ENCODE peak calls at places on chromosomes 13 and 19, in four cellular contexts. L, O, C and G are unnamed samples.

GRCh38 chr19:6092329-6093286 is 17.7 kb downstream of the RFX2 start:
- DNase-seq in L (no peak), O (peak; percentile 56), C (peak; percentile 78), G (peak; percentile 68)

GRCh38 chr19:10167459-10167858 is 27.3 kb downstream of the DNMT1 start:
- DNase-seq in L (no peak), O (no peak), C (no peak), G (no peak)

GRCh38 chr19:41848666-41849065 is 3.8 kb downstream of the DMRTC2 start:
- DNase-seq in L (no peak), O (no peak), C (no peak), G (no peak)

GRCh38 chr13:59358014-59358413 is 805.7 kb downstream of the DIAPH3 start:
- DNase-seq in L (no peak), O (no peak), C (no peak), G (no peak)

GRCh38 chr19:35015576-35016351 is 14.5 kb upstream of the SCN1B start:
- DNase-seq in L (no peak), O (no peak), C (no peak), G (no peak)

GRCh38 chr13:114101325-114101821 is 31.1 kb downstream of the RASA3 start:
- DNase-seq in L (no peak), O (no peak), C (no peak), G (peak; percentile 11)

GRCh38 chr13:46668302-46668720 is 115.3 kb downstream of the LRCH1 start:
- DNase-seq in L (no peak), O (no peak), C (no peak), G (no peak)

GRCh38 chr13:79108914-79109643 is 297.0 kb downstream of the RBM26 start:
- DNase-seq in L (peak; percentile 16), O (no peak), C (no peak), G (no peak)

GRCh38 chr19:21498651-21499050 is 6.8 kb upstream of the ZNF429 start:
- DNase-seq in L (no peak), O (no peak), C (no peak), G (no peak)

GRCh38 chr19:49297403-49297802 is 27.6 kb downstream of the SLC6A16 start:
- DNase-seq in L (no peak), O (no peak), C (no peak), G (no peak)

GRCh38 chr13:32734511-32734910 is 148.3 kb downstream of the PDS5B start:
- DNase-seq in L (no peak), O (no peak), C (peak; percentile 5), G (no peak)

GRCh38 chr19:33373701-33374405 is at the start of gene CEBPG:
- DNase-seq in L (no peak), O (no peak), C (peak; percentile 79), G (peak; percentile 44)

GRCh38 chr19:16457195-16457953 is 14.4 kb downstream of the EPS15L1 start:
- DNase-seq in L (no peak), O (peak; percentile 24), C (no peak), G (peak; percentile 32)
- TF ChIP-seq ETV6 in L (no peak), O (no peak), C (no peak), G (no peak)

DNA sequence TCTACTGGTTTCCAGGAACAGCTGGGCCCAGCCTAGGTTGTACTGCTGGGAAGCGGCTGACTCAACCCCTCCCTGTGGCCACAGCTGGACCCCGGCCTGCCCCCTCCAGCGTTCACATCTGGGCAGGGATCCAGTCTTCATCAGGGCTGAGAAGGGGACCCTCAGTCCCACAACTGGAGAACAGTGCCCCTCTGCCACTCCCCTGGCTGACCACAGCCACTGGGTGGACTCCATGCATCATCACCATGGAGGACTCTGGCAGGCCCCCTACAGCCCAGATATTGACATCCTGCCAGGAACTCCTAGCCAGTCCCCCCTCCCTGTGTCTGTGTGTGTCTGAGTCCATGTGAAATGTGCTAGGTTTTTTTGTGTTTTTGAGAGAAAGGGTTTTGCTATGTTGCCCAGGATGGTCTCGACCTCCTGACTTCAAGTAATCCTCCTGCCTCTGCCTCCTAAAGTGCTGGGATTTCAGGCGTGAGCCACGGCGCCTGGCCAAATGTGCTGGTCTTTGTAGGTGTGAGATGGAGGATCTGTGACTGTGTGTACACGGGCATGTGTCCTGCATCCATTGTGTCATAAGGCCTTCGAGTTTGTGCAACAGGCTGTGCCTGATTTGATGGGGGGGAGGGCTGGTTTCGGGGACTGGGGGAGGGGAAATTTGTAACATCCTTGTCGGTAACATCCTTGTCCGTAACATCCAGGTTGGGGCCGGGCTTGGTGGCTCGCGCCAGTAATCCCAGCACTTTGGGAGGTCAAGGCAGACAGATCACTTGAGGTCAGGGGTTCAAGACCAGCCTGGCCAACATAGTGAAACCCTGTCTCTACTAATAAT is 4.0 kb upstream of the HOOK2 start:
- DNase-seq in L (no peak), O (peak; percentile 61), C (peak; percentile 58), G (no peak)
- TF ChIP-seq ATF3 in L (no peak), O (no peak), C (no peak), G (no peak)

DNA sequence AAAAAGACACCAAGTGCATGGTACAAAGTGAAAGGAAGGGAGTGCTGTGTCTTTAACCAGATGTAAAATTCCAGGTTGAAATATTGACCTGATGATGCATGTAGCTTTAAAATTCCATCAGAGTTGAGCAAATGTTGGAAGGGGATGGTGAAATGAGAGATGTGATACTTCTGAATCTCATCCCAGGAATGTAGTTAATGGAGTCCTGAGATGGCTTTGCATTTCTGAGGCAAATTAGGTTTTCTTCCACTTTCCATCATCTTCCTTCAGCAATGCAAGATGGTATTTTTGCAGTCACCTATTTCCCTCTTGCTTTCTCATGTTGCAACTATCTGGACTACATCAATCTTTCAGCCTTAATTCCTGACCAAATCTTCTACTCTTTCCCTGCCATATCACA is 194.1 kb upstream of the MIR17HG start:
- DNase-seq in L (no peak), O (no peak), C (no peak), G (no peak)
- TF ChIP-seq ETV6 in L (no peak), O (no peak), C (no peak), G (no peak)

DNA sequence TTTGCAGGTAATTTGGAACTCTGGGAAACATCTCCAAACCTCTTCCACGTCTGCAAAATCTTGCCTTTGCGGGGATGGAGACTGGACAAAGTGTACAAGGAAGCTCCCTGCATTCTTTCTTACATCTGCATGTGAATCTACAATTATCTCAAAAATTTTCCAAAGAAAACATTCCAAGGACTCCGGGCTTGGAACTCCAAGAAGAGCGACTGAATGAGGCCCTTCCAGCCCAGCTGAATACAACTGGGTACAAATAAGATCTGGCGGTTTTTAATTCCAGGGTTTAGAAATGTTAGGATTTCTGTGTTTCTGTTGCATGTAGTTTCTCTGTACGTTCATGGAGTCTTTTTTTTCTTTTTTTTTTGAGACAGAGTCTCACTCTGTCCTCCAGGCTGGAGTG is 28.5 kb downstream of the EXOC3L2 start:
- DNase-seq in L (no peak), O (no peak), C (no peak), G (no peak)
- TF ChIP-seq ATF3 in L (no peak), O (no peak), C (no peak), G (no peak)

GRCh38 chr19:15022752-15023151 is 26.5 kb upstream of the CASP14 start:
- DNase-seq in L (no peak), O (no peak), C (no peak), G (peak; percentile 21)
- TF ChIP-seq ETV6 in L (no peak), O (no peak), C (no peak), G (no peak)

DNA sequence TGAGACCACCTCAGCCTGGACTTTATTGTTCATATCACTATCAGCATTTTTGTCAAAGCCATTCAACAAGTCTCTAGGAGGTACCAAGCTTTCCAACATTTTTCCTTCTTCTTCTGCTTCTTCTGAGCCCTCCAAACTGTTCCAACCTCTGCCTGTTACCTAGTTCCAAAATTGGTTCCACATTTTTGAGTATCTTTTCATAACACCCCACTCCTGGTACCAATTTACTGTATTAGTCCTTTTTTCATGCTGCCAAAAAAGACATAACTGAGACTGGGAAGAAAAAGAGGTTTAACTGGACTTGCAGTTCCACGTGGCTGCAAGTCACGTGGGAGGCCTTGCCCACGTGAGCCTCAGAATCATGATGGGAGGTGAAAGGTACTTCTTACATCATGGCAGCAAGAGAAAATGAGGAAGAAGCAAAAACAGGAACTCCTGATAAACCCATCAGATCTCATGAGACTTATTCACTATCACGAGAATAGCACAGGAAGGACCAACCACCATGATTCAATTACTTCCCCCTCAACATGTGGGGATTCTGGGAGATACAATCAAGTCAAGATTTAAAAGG is 215.1 kb downstream of the PCDH17 start:
- DNase-seq in L (no peak), O (no peak), C (no peak), G (no peak)
- TF ChIP-seq ATF3 in L (no peak), O (no peak), C (no peak), G (no peak)